ENCODE peak calls at places on chromosome 1, in ten cellular contexts. One of them, this sample, is unnamed.

GRCh38 chr1:180230791-180231505 is 884 bp downstream of the LHX4 start:
- DNase-seq in T-helper 2 cell: no peak
- DNase-seq in T-helper 9 cell: no peak
- DNase-seq in lower leg skin: no peak
- DNase-seq in activated T-helper 1 cell treated with anti-CD3 and anti-CD28 coated beads, Interleukin-12 subunit alpha, Interleukin-12 subunit beta, Interleukin-2, Interleukin-4 antibody, amounts not matched to agents 30 ng/mL and 10 ng/mL and 1 ng/mL, durations not matched to agents 14 hours and 24 hours and 36 hours: no peak
- DNase-seq in MV-4-11: no peak
- DNase-seq in left lung: peak; percentile 84
- DNase-seq in mucosa of gallbladder: no peak
- DNase-seq in activated naive CD8-positive, alpha-beta T cell treated with anti-CD3 and anti-CD28 coated beads for 36 hours: no peak
- DNase-seq in Panc1: no peak
- DNase-seq in this sample: no peak

GRCh38 chr1:158039380-158039779 is 45.9 kb downstream of the KIRREL1 start:
- DNase-seq in activated T-helper 1 cell treated with anti-CD3 and anti-CD28 coated beads, Interleukin-12 subunit alpha, Interleukin-12 subunit beta, Interleukin-2, Interleukin-4 antibody, amounts not matched to agents 30 ng/mL and 10 ng/mL and 1 ng/mL, durations not matched to agents 14 hours and 24 hours and 36 hours: no peak
- DNase-seq in lower leg skin: no peak
- DNase-seq in activated naive CD8-positive, alpha-beta T cell treated with anti-CD3 and anti-CD28 coated beads for 36 hours: no peak
- DNase-seq in mucosa of gallbladder: no peak
- DNase-seq in T-helper 2 cell: no peak
- DNase-seq in T-helper 9 cell: no peak
- DNase-seq in Panc1: no peak
- DNase-seq in MV-4-11: no peak
- DNase-seq in left lung: no peak
- DNase-seq in this sample: no peak

GRCh38 chr1:10685851-10686403 is 110.5 kb downstream of the CASZ1 start:
- DNase-seq in Panc1: no peak
- DNase-seq in mucosa of gallbladder: no peak
- DNase-seq in MV-4-11: no peak
- DNase-seq in T-helper 9 cell: no peak
- DNase-seq in lower leg skin: no peak
- DNase-seq in T-helper 2 cell: no peak
- DNase-seq in activated naive CD8-positive, alpha-beta T cell treated with anti-CD3 and anti-CD28 coated beads for 36 hours: no peak
- DNase-seq in left lung: no peak
- DNase-seq in activated T-helper 1 cell treated with anti-CD3 and anti-CD28 coated beads, Interleukin-12 subunit alpha, Interleukin-12 subunit beta, Interleukin-2, Interleukin-4 antibody, amounts not matched to agents 30 ng/mL and 10 ng/mL and 1 ng/mL, durations not matched to agents 14 hours and 24 hours and 36 hours: no peak
- DNase-seq in this sample: peak; percentile 76

GRCh38 chr1:21308847-21309652 is 18.8 kb upstream of the ECE1 start:
- DNase-seq in activated T-helper 1 cell treated with anti-CD3 and anti-CD28 coated beads, Interleukin-12 subunit alpha, Interleukin-12 subunit beta, Interleukin-2, Interleukin-4 antibody, amounts not matched to agents 30 ng/mL and 10 ng/mL and 1 ng/mL, durations not matched to agents 14 hours and 24 hours and 36 hours: no peak
- DNase-seq in activated naive CD8-positive, alpha-beta T cell treated with anti-CD3 and anti-CD28 coated beads for 36 hours: no peak
- DNase-seq in MV-4-11: no peak
- DNase-seq in Panc1: no peak
- DNase-seq in T-helper 9 cell: no peak
- DNase-seq in T-helper 2 cell: no peak
- DNase-seq in left lung: no peak
- DNase-seq in mucosa of gallbladder: no peak
- DNase-seq in lower leg skin: no peak
- DNase-seq in this sample: no peak

GRCh38 chr1:229224308-229224707 is 46.6 kb upstream of the RAB4A start:
- DNase-seq in mucosa of gallbladder: no peak
- DNase-seq in MV-4-11: no peak
- DNase-seq in left lung: no peak
- DNase-seq in T-helper 9 cell: no peak
- DNase-seq in activated T-helper 1 cell treated with anti-CD3 and anti-CD28 coated beads, Interleukin-12 subunit alpha, Interleukin-12 subunit beta, Interleukin-2, Interleukin-4 antibody, amounts not matched to agents 30 ng/mL and 10 ng/mL and 1 ng/mL, durations not matched to agents 14 hours and 24 hours and 36 hours: no peak
- DNase-seq in Panc1: no peak
- DNase-seq in T-helper 2 cell: no peak
- DNase-seq in activated naive CD8-positive, alpha-beta T cell treated with anti-CD3 and anti-CD28 coated beads for 36 hours: no peak
- DNase-seq in lower leg skin: no peak
- DNase-seq in this sample: no peak

GRCh38 chr1:40625076-40625475 is 40.4 kb downstream of the RIMS3 start:
- DNase-seq in left lung: no peak
- DNase-seq in activated T-helper 1 cell treated with anti-CD3 and anti-CD28 coated beads, Interleukin-12 subunit alpha, Interleukin-12 subunit beta, Interleukin-2, Interleukin-4 antibody, amounts not matched to agents 30 ng/mL and 10 ng/mL and 1 ng/mL, durations not matched to agents 14 hours and 24 hours and 36 hours: no peak
- DNase-seq in T-helper 9 cell: no peak
- DNase-seq in Panc1: no peak
- DNase-seq in MV-4-11: no peak
- DNase-seq in mucosa of gallbladder: peak; percentile 27
- DNase-seq in lower leg skin: peak; percentile 61
- DNase-seq in activated naive CD8-positive, alpha-beta T cell treated with anti-CD3 and anti-CD28 coated beads for 36 hours: peak; percentile 36
- DNase-seq in T-helper 2 cell: no peak
- DNase-seq in this sample: peak; percentile 62

GRCh38 chr1:117695796-117696505 is 90.1 kb downstream of the TENT5C start:
- DNase-seq in Panc1: no peak
- DNase-seq in mucosa of gallbladder: peak; percentile 43
- DNase-seq in activated T-helper 1 cell treated with anti-CD3 and anti-CD28 coated beads, Interleukin-12 subunit alpha, Interleukin-12 subunit beta, Interleukin-2, Interleukin-4 antibody, amounts not matched to agents 30 ng/mL and 10 ng/mL and 1 ng/mL, durations not matched to agents 14 hours and 24 hours and 36 hours: no peak
- DNase-seq in MV-4-11: no peak
- DNase-seq in T-helper 9 cell: no peak
- DNase-seq in lower leg skin: no peak
- DNase-seq in activated naive CD8-positive, alpha-beta T cell treated with anti-CD3 and anti-CD28 coated beads for 36 hours: no peak
- DNase-seq in left lung: no peak
- DNase-seq in T-helper 2 cell: no peak
- DNase-seq in this sample: no peak

GRCh38 chr1:151815716-151816327 is 10.6 kb upstream of the LINGO4 start:
- DNase-seq in Panc1: no peak
- DNase-seq in lower leg skin: no peak
- DNase-seq in T-helper 2 cell: no peak
- DNase-seq in activated T-helper 1 cell treated with anti-CD3 and anti-CD28 coated beads, Interleukin-12 subunit alpha, Interleukin-12 subunit beta, Interleukin-2, Interleukin-4 antibody, amounts not matched to agents 30 ng/mL and 10 ng/mL and 1 ng/mL, durations not matched to agents 14 hours and 24 hours and 36 hours: no peak
- DNase-seq in MV-4-11: no peak
- DNase-seq in T-helper 9 cell: peak; percentile 55
- DNase-seq in left lung: no peak
- DNase-seq in activated naive CD8-positive, alpha-beta T cell treated with anti-CD3 and anti-CD28 coated beads for 36 hours: no peak
- DNase-seq in mucosa of gallbladder: peak; percentile 26
- DNase-seq in this sample: no peak

GRCh38 chr1:227729881-227730629 is 5.0 kb downstream of the JMJD4 start:
- DNase-seq in left lung: no peak
- DNase-seq in Panc1: no peak
- DNase-seq in T-helper 2 cell: no peak
- DNase-seq in T-helper 9 cell: no peak
- DNase-seq in activated T-helper 1 cell treated with anti-CD3 and anti-CD28 coated beads, Interleukin-12 subunit alpha, Interleukin-12 subunit beta, Interleukin-2, Interleukin-4 antibody, amounts not matched to agents 30 ng/mL and 10 ng/mL and 1 ng/mL, durations not matched to agents 14 hours and 24 hours and 36 hours: peak; percentile 25
- DNase-seq in activated naive CD8-positive, alpha-beta T cell treated with anti-CD3 and anti-CD28 coated beads for 36 hours: peak; percentile 39
- DNase-seq in MV-4-11: peak; percentile 44
- DNase-seq in mucosa of gallbladder: no peak
- DNase-seq in lower leg skin: no peak
- DNase-seq in this sample: no peak

GRCh38 chr1:33096358-33097005 is 15.5 kb downstream of the AZIN2 start:
- DNase-seq in mucosa of gallbladder: no peak
- DNase-seq in Panc1: no peak
- DNase-seq in activated naive CD8-positive, alpha-beta T cell treated with anti-CD3 and anti-CD28 coated beads for 36 hours: no peak
- DNase-seq in activated T-helper 1 cell treated with anti-CD3 and anti-CD28 coated beads, Interleukin-12 subunit alpha, Interleukin-12 subunit beta, Interleukin-2, Interleukin-4 antibody, amounts not matched to agents 30 ng/mL and 10 ng/mL and 1 ng/mL, durations not matched to agents 14 hours and 24 hours and 36 hours: no peak
- DNase-seq in T-helper 2 cell: no peak
- DNase-seq in MV-4-11: no peak
- DNase-seq in left lung: no peak
- DNase-seq in T-helper 9 cell: no peak
- DNase-seq in lower leg skin: peak; percentile 70
- DNase-seq in this sample: peak; percentile 29

GRCh38 chr1:212060632-212061472 is 25.3 kb downstream of the DTL start:
- DNase-seq in activated naive CD8-positive, alpha-beta T cell treated with anti-CD3 and anti-CD28 coated beads for 36 hours: no peak
- DNase-seq in MV-4-11: no peak
- DNase-seq in T-helper 9 cell: no peak
- DNase-seq in lower leg skin: no peak
- DNase-seq in mucosa of gallbladder: no peak
- DNase-seq in activated T-helper 1 cell treated with anti-CD3 and anti-CD28 coated beads, Interleukin-12 subunit alpha, Interleukin-12 subunit beta, Interleukin-2, Interleukin-4 antibody, amounts not matched to agents 30 ng/mL and 10 ng/mL and 1 ng/mL, durations not matched to agents 14 hours and 24 hours and 36 hours: no peak
- DNase-seq in T-helper 2 cell: no peak
- DNase-seq in left lung: no peak
- DNase-seq in Panc1: no peak
- DNase-seq in this sample: no peak

GRCh38 chr1:37473431-37474050 is 839 bp upstream of the ZC3H12A start:
- DNase-seq in left lung: no peak
- DNase-seq in Panc1: no peak
- DNase-seq in activated naive CD8-positive, alpha-beta T cell treated with anti-CD3 and anti-CD28 coated beads for 36 hours: peak; percentile 37
- DNase-seq in MV-4-11: peak; percentile 24
- DNase-seq in T-helper 2 cell: no peak
- DNase-seq in activated T-helper 1 cell treated with anti-CD3 and anti-CD28 coated beads, Interleukin-12 subunit alpha, Interleukin-12 subunit beta, Interleukin-2, Interleukin-4 antibody, amounts not matched to agents 30 ng/mL and 10 ng/mL and 1 ng/mL, durations not matched to agents 14 hours and 24 hours and 36 hours: no peak
- DNase-seq in lower leg skin: no peak
- DNase-seq in mucosa of gallbladder: no peak
- DNase-seq in T-helper 9 cell: no peak
- DNase-seq in this sample: no peak

GRCh38 chr1:224373008-224373590 is 16.4 kb downstream of the CNIH4 start:
- DNase-seq in Panc1: no peak
- DNase-seq in MV-4-11: no peak
- DNase-seq in mucosa of gallbladder: no peak
- DNase-seq in lower leg skin: no peak
- DNase-seq in activated T-helper 1 cell treated with anti-CD3 and anti-CD28 coated beads, Interleukin-12 subunit alpha, Interleukin-12 subunit beta, Interleukin-2, Interleukin-4 antibody, amounts not matched to agents 30 ng/mL and 10 ng/mL and 1 ng/mL, durations not matched to agents 14 hours and 24 hours and 36 hours: no peak
- DNase-seq in T-helper 2 cell: no peak
- DNase-seq in T-helper 9 cell: no peak
- DNase-seq in left lung: no peak
- DNase-seq in activated naive CD8-positive, alpha-beta T cell treated with anti-CD3 and anti-CD28 coated beads for 36 hours: no peak
- DNase-seq in this sample: no peak

GRCh38 chr1:3317456-3317855 is 137.0 kb upstream of the ARHGEF16 start:
- DNase-seq in Panc1: no peak
- DNase-seq in lower leg skin: no peak
- DNase-seq in left lung: peak; percentile 65
- DNase-seq in activated naive CD8-positive, alpha-beta T cell treated with anti-CD3 and anti-CD28 coated beads for 36 hours: no peak
- DNase-seq in T-helper 2 cell: no peak
- DNase-seq in mucosa of gallbladder: no peak
- DNase-seq in activated T-helper 1 cell treated with anti-CD3 and anti-CD28 coated beads, Interleukin-12 subunit alpha, Interleukin-12 subunit beta, Interleukin-2, Interleukin-4 antibody, amounts not matched to agents 30 ng/mL and 10 ng/mL and 1 ng/mL, durations not matched to agents 14 hours and 24 hours and 36 hours: no peak
- DNase-seq in T-helper 9 cell: no peak
- DNase-seq in MV-4-11: no peak
- DNase-seq in this sample: no peak

GRCh38 chr1:6795661-6796060 is 10.4 kb downstream of the CAMTA1 start:
- DNase-seq in mucosa of gallbladder: no peak
- DNase-seq in MV-4-11: no peak
- DNase-seq in left lung: no peak
- DNase-seq in Panc1: no peak
- DNase-seq in T-helper 2 cell: no peak
- DNase-seq in T-helper 9 cell: no peak
- DNase-seq in activated T-helper 1 cell treated with anti-CD3 and anti-CD28 coated beads, Interleukin-12 subunit alpha, Interleukin-12 subunit beta, Interleukin-2, Interleukin-4 antibody, amounts not matched to agents 30 ng/mL and 10 ng/mL and 1 ng/mL, durations not matched to agents 14 hours and 24 hours and 36 hours: no peak
- DNase-seq in activated naive CD8-positive, alpha-beta T cell treated with anti-CD3 and anti-CD28 coated beads for 36 hours: no peak
- DNase-seq in lower leg skin: no peak
- DNase-seq in this sample: no peak

GRCh38 chr1:37776946-37777516 is 12.1 kb upstream of the EPHA10 start:
- DNase-seq in activated T-helper 1 cell treated with anti-CD3 and anti-CD28 coated beads, Interleukin-12 subunit alpha, Interleukin-12 subunit beta, Interleukin-2, Interleukin-4 antibody, amounts not matched to agents 30 ng/mL and 10 ng/mL and 1 ng/mL, durations not matched to agents 14 hours and 24 hours and 36 hours: no peak
- DNase-seq in left lung: no peak
- DNase-seq in T-helper 9 cell: no peak
- DNase-seq in T-helper 2 cell: no peak
- DNase-seq in lower leg skin: no peak
- DNase-seq in activated naive CD8-positive, alpha-beta T cell treated with anti-CD3 and anti-CD28 coated beads for 36 hours: peak; percentile 46
- DNase-seq in MV-4-11: no peak
- DNase-seq in mucosa of gallbladder: no peak
- DNase-seq in Panc1: no peak
- DNase-seq in this sample: no peak

GRCh38 chr1:191155178-191155577 is 677.5 kb upstream of the BRINP3 start:
- DNase-seq in activated T-helper 1 cell treated with anti-CD3 and anti-CD28 coated beads, Interleukin-12 subunit alpha, Interleukin-12 subunit beta, Interleukin-2, Interleukin-4 antibody, amounts not matched to agents 30 ng/mL and 10 ng/mL and 1 ng/mL, durations not matched to agents 14 hours and 24 hours and 36 hours: no peak
- DNase-seq in activated naive CD8-positive, alpha-beta T cell treated with anti-CD3 and anti-CD28 coated beads for 36 hours: no peak
- DNase-seq in T-helper 9 cell: no peak
- DNase-seq in MV-4-11: no peak
- DNase-seq in T-helper 2 cell: no peak
- DNase-seq in lower leg skin: no peak
- DNase-seq in left lung: no peak
- DNase-seq in mucosa of gallbladder: no peak
- DNase-seq in Panc1: no peak
- DNase-seq in this sample: no peak

GRCh38 chr1:227999056-227999930 is 7.5 kb upstream of the WNT3A start:
- DNase-seq in T-helper 2 cell: no peak
- DNase-seq in MV-4-11: peak; percentile 76
- DNase-seq in lower leg skin: peak; percentile 88
- DNase-seq in mucosa of gallbladder: peak; percentile 71
- DNase-seq in left lung: peak; percentile 84
- DNase-seq in T-helper 9 cell: peak; percentile 44
- DNase-seq in activated T-helper 1 cell treated with anti-CD3 and anti-CD28 coated beads, Interleukin-12 subunit alpha, Interleukin-12 subunit beta, Interleukin-2, Interleukin-4 antibody, amounts not matched to agents 30 ng/mL and 10 ng/mL and 1 ng/mL, durations not matched to agents 14 hours and 24 hours and 36 hours: peak; percentile 29
- DNase-seq in activated naive CD8-positive, alpha-beta T cell treated with anti-CD3 and anti-CD28 coated beads for 36 hours: peak; percentile 74
- DNase-seq in Panc1: peak; percentile 48
- DNase-seq in this sample: peak; percentile 67

GRCh38 chr1:16631248-16632043 is 18.1 kb upstream of the NBPF1 start:
- DNase-seq in mucosa of gallbladder: no peak
- DNase-seq in lower leg skin: peak; percentile 93
- DNase-seq in left lung: peak; percentile 88
- DNase-seq in T-helper 2 cell: peak; percentile 15
- DNase-seq in activated T-helper 1 cell treated with anti-CD3 and anti-CD28 coated beads, Interleukin-12 subunit alpha, Interleukin-12 subunit beta, Interleukin-2, Interleukin-4 antibody, amounts not matched to agents 30 ng/mL and 10 ng/mL and 1 ng/mL, durations not matched to agents 14 hours and 24 hours and 36 hours: no peak
- DNase-seq in T-helper 9 cell: no peak
- DNase-seq in MV-4-11: no peak
- DNase-seq in activated naive CD8-positive, alpha-beta T cell treated with anti-CD3 and anti-CD28 coated beads for 36 hours: no peak
- DNase-seq in Panc1: no peak
- DNase-seq in this sample: peak; percentile 75

GRCh38 chr1:53543130-53543770 is 84.1 kb downstream of the DMRTB1 start:
- DNase-seq in T-helper 9 cell: no peak
- DNase-seq in lower leg skin: peak; percentile 76
- DNase-seq in Panc1: no peak
- DNase-seq in MV-4-11: no peak
- DNase-seq in T-helper 2 cell: no peak
- DNase-seq in left lung: peak; percentile 45
- DNase-seq in mucosa of gallbladder: no peak
- DNase-seq in activated T-helper 1 cell treated with anti-CD3 and anti-CD28 coated beads, Interleukin-12 subunit alpha, Interleukin-12 subunit beta, Interleukin-2, Interleukin-4 antibody, amounts not matched to agents 30 ng/mL and 10 ng/mL and 1 ng/mL, durations not matched to agents 14 hours and 24 hours and 36 hours: no peak
- DNase-seq in activated naive CD8-positive, alpha-beta T cell treated with anti-CD3 and anti-CD28 coated beads for 36 hours: no peak
- DNase-seq in this sample: peak; percentile 6

GRCh38 chr1:7553042-7553690 is 217.9 kb upstream of the VAMP3 start:
- DNase-seq in activated naive CD8-positive, alpha-beta T cell treated with anti-CD3 and anti-CD28 coated beads for 36 hours: no peak
- DNase-seq in MV-4-11: no peak
- DNase-seq in T-helper 2 cell: no peak
- DNase-seq in left lung: no peak
- DNase-seq in activated T-helper 1 cell treated with anti-CD3 and anti-CD28 coated beads, Interleukin-12 subunit alpha, Interleukin-12 subunit beta, Interleukin-2, Interleukin-4 antibody, amounts not matched to agents 30 ng/mL and 10 ng/mL and 1 ng/mL, durations not matched to agents 14 hours and 24 hours and 36 hours: no peak
- DNase-seq in Panc1: no peak
- DNase-seq in mucosa of gallbladder: no peak
- DNase-seq in T-helper 9 cell: no peak
- DNase-seq in lower leg skin: no peak
- DNase-seq in this sample: no peak

GRCh38 chr1:235708390-235708962 is 58.9 kb upstream of the GNG4 start:
- DNase-seq in lower leg skin: no peak
- DNase-seq in activated naive CD8-positive, alpha-beta T cell treated with anti-CD3 and anti-CD28 coated beads for 36 hours: no peak
- DNase-seq in activated T-helper 1 cell treated with anti-CD3 and anti-CD28 coated beads, Interleukin-12 subunit alpha, Interleukin-12 subunit beta, Interleukin-2, Interleukin-4 antibody, amounts not matched to agents 30 ng/mL and 10 ng/mL and 1 ng/mL, durations not matched to agents 14 hours and 24 hours and 36 hours: no peak
- DNase-seq in left lung: no peak
- DNase-seq in mucosa of gallbladder: no peak
- DNase-seq in Panc1: peak; percentile 89
- DNase-seq in T-helper 9 cell: no peak
- DNase-seq in MV-4-11: no peak
- DNase-seq in T-helper 2 cell: no peak
- DNase-seq in this sample: no peak

GRCh38 chr1:172117800-172118199 is 276.5 kb downstream of the DNM3 start:
- DNase-seq in T-helper 9 cell: peak; percentile 1
- DNase-seq in activated T-helper 1 cell treated with anti-CD3 and anti-CD28 coated beads, Interleukin-12 subunit alpha, Interleukin-12 subunit beta, Interleukin-2, Interleukin-4 antibody, amounts not matched to agents 30 ng/mL and 10 ng/mL and 1 ng/mL, durations not matched to agents 14 hours and 24 hours and 36 hours: peak; percentile 47
- DNase-seq in mucosa of gallbladder: no peak
- DNase-seq in activated naive CD8-positive, alpha-beta T cell treated with anti-CD3 and anti-CD28 coated beads for 36 hours: peak; percentile 6
- DNase-seq in lower leg skin: no peak
- DNase-seq in MV-4-11: no peak
- DNase-seq in T-helper 2 cell: no peak
- DNase-seq in Panc1: no peak
- DNase-seq in left lung: no peak
- DNase-seq in this sample: no peak

GRCh38 chr1:47756006-47756405 is 241.2 kb downstream of the TRABD2B start:
- DNase-seq in Panc1: no peak
- DNase-seq in activated naive CD8-positive, alpha-beta T cell treated with anti-CD3 and anti-CD28 coated beads for 36 hours: no peak
- DNase-seq in activated T-helper 1 cell treated with anti-CD3 and anti-CD28 coated beads, Interleukin-12 subunit alpha, Interleukin-12 subunit beta, Interleukin-2, Interleukin-4 antibody, amounts not matched to agents 30 ng/mL and 10 ng/mL and 1 ng/mL, durations not matched to agents 14 hours and 24 hours and 36 hours: no peak
- DNase-seq in T-helper 9 cell: no peak
- DNase-seq in mucosa of gallbladder: no peak
- DNase-seq in left lung: no peak
- DNase-seq in lower leg skin: peak; percentile 52
- DNase-seq in T-helper 2 cell: no peak
- DNase-seq in MV-4-11: no peak
- DNase-seq in this sample: no peak

GRCh38 chr1:230149751-230150584 is 82.9 kb downstream of the GALNT2 start:
- DNase-seq in MV-4-11: peak; percentile 90
- DNase-seq in left lung: no peak
- DNase-seq in T-helper 9 cell: no peak
- DNase-seq in mucosa of gallbladder: no peak
- DNase-seq in Panc1: no peak
- DNase-seq in T-helper 2 cell: no peak
- DNase-seq in lower leg skin: no peak
- DNase-seq in activated naive CD8-positive, alpha-beta T cell treated with anti-CD3 and anti-CD28 coated beads for 36 hours: no peak
- DNase-seq in activated T-helper 1 cell treated with anti-CD3 and anti-CD28 coated beads, Interleukin-12 subunit alpha, Interleukin-12 subunit beta, Interleukin-2, Interleukin-4 antibody, amounts not matched to agents 30 ng/mL and 10 ng/mL and 1 ng/mL, durations not matched to agents 14 hours and 24 hours and 36 hours: no peak
- DNase-seq in this sample: no peak

This sample was measured in right lobe of liver.